ENCODE peak calls at places on chromosomes 6 and 20, in six cellular contexts. One of them, this sample, is unnamed.

GRCh38 chr6:80742481-80742880 is 636.0 kb downstream of the BCKDHB start:
- DNase-seq in IMR-90: peak
- DNase-seq in neuronal stem cell: no peak
- DNase-seq in H1: no peak
- DNase-seq in mesenchymal stem cell: peak
- DNase-seq in H9: no peak
- DNase-seq in this sample: no peak

GRCh38 chr6:19827247-19827646 is 9.9 kb upstream of the ID4 start:
- DNase-seq in IMR-90: no peak
- DNase-seq in neuronal stem cell: no peak
- DNase-seq in H1: no peak
- DNase-seq in mesenchymal stem cell: no peak
- DNase-seq in H9: no peak
- DNase-seq in this sample: no peak

GRCh38 chr6:12844284-12845223 is 128.0 kb downstream of the PHACTR1 start:
- DNase-seq in IMR-90: peak
- DNase-seq in neuronal stem cell: no peak
- DNase-seq in H1: no peak
- DNase-seq in mesenchymal stem cell: peak
- DNase-seq in H9: no peak
- DNase-seq in this sample: no peak

GRCh38 chr6:37170273-37171140 is 555 bp downstream of the PIM1 start:
- DNase-seq in IMR-90: peak
- DNase-seq in neuronal stem cell: peak
- DNase-seq in H1: no peak
- DNase-seq in mesenchymal stem cell: peak
- DNase-seq in H9: peak
- DNase-seq in this sample: peak

GRCh38 chr6:154488802-154489437 is 21.6 kb downstream of the CNKSR3 start:
- DNase-seq in IMR-90: peak
- DNase-seq in neuronal stem cell: no peak
- DNase-seq in H1: no peak
- DNase-seq in mesenchymal stem cell: no peak
- DNase-seq in H9: no peak
- DNase-seq in this sample: no peak

GRCh38 chr6:34305982-34306702 is 57.3 kb upstream of the SMIM29 start:
- DNase-seq in IMR-90: peak
- DNase-seq in neuronal stem cell: no peak
- DNase-seq in H1: no peak
- DNase-seq in mesenchymal stem cell: peak
- DNase-seq in H9: no peak
- DNase-seq in this sample: no peak

GRCh38 chr20:14879839-14880238 is 542.4 kb upstream of the FLRT3 start:
- DNase-seq in IMR-90: no peak
- DNase-seq in neuronal stem cell: no peak
- DNase-seq in H1: no peak
- DNase-seq in mesenchymal stem cell: no peak
- DNase-seq in H9: no peak
- DNase-seq in this sample: no peak

GRCh38 chr20:3858689-3859088 is 12.1 kb downstream of the MAVS start:
- DNase-seq in IMR-90: no peak
- DNase-seq in neuronal stem cell: no peak
- DNase-seq in H1: no peak
- DNase-seq in mesenchymal stem cell: no peak
- DNase-seq in H9: no peak
- DNase-seq in this sample: no peak

GRCh38 chr6:158962371-158962770 is 37.6 kb downstream of the RSPH3 start:
- DNase-seq in IMR-90: no peak
- DNase-seq in neuronal stem cell: no peak
- DNase-seq in H1: no peak
- DNase-seq in mesenchymal stem cell: no peak
- DNase-seq in H9: no peak
- DNase-seq in this sample: no peak

GRCh38 chr20:39083781-39084180 is 121.6 kb downstream of the DHX35 start:
- DNase-seq in IMR-90: no peak
- DNase-seq in neuronal stem cell: no peak
- DNase-seq in H1: no peak
- DNase-seq in mesenchymal stem cell: no peak
- DNase-seq in H9: no peak
- DNase-seq in this sample: no peak

GRCh38 chr20:6116763-6117162 is 6.1 kb downstream of the FERMT1 start:
- DNase-seq in IMR-90: no peak
- DNase-seq in neuronal stem cell: no peak
- DNase-seq in H1: no peak
- DNase-seq in mesenchymal stem cell: no peak
- DNase-seq in H9: no peak
- DNase-seq in this sample: no peak

GRCh38 chr6:91569071-91569470 is 982.2 kb upstream of the MAP3K7 start:
- DNase-seq in IMR-90: peak
- DNase-seq in neuronal stem cell: no peak
- DNase-seq in H1: no peak
- DNase-seq in mesenchymal stem cell: peak
- DNase-seq in H9: no peak
- DNase-seq in this sample: no peak

GRCh38 chr20:36051318-36052116 is 83.1 kb downstream of the CNBD2 start:
- DNase-seq in IMR-90: no peak
- DNase-seq in neuronal stem cell: no peak
- DNase-seq in H1: no peak
- DNase-seq in mesenchymal stem cell: no peak
- DNase-seq in H9: peak
- DNase-seq in this sample: no peak

GRCh38 chr6:34865107-34865506 is 22.7 kb downstream of the TAF11 start:
- DNase-seq in IMR-90: peak
- DNase-seq in neuronal stem cell: no peak
- DNase-seq in H1: no peak
- DNase-seq in mesenchymal stem cell: peak
- DNase-seq in H9: no peak
- DNase-seq in this sample: no peak

GRCh38 chr20:51044796-51045195 is 21.9 kb upstream of the KCNG1 start:
- DNase-seq in IMR-90: no peak
- DNase-seq in neuronal stem cell: no peak
- DNase-seq in H1: no peak
- DNase-seq in mesenchymal stem cell: no peak
- DNase-seq in H9: no peak
- DNase-seq in this sample: no peak

GRCh38 chr6:35668708-35669440 is 19.8 kb downstream of the FKBP5 start:
- DNase-seq in IMR-90: peak
- DNase-seq in neuronal stem cell: no peak
- DNase-seq in H1: no peak
- DNase-seq in mesenchymal stem cell: no peak
- DNase-seq in H9: no peak
- DNase-seq in this sample: no peak

GRCh38 chr20:57441510-57442154 is 50.4 kb downstream of the RBM38 start:
- DNase-seq in IMR-90: no peak
- DNase-seq in neuronal stem cell: no peak
- DNase-seq in H1: no peak
- DNase-seq in mesenchymal stem cell: no peak
- DNase-seq in H9: no peak
- DNase-seq in this sample: no peak

GRCh38 chr6:20564777-20565176 is 30.5 kb downstream of the CDKAL1 start:
- DNase-seq in IMR-90: peak
- DNase-seq in neuronal stem cell: no peak
- DNase-seq in H1: no peak
- DNase-seq in mesenchymal stem cell: no peak
- DNase-seq in H9: no peak
- DNase-seq in this sample: no peak

GRCh38 chr6:13681305-13682061 is 30.2 kb downstream of the RANBP9 start:
- DNase-seq in IMR-90: no peak
- DNase-seq in neuronal stem cell: no peak
- DNase-seq in H1: no peak
- DNase-seq in mesenchymal stem cell: no peak
- DNase-seq in H9: no peak
- DNase-seq in this sample: no peak

GRCh38 chr6:44359973-44360372 is 17.5 kb downstream of the SPATS1 start:
- DNase-seq in IMR-90: no peak
- DNase-seq in neuronal stem cell: no peak
- DNase-seq in H1: no peak
- DNase-seq in mesenchymal stem cell: no peak
- DNase-seq in H9: no peak
- DNase-seq in this sample: no peak

GRCh38 chr6:44353336-44353735 is 10.9 kb downstream of the SPATS1 start:
- DNase-seq in IMR-90: no peak
- DNase-seq in neuronal stem cell: no peak
- DNase-seq in H1: no peak
- DNase-seq in mesenchymal stem cell: no peak
- DNase-seq in H9: no peak
- DNase-seq in this sample: no peak

GRCh38 chr6:44352259-44352658 is 9.8 kb downstream of the SPATS1 start:
- DNase-seq in IMR-90: no peak
- DNase-seq in neuronal stem cell: no peak
- DNase-seq in H1: no peak
- DNase-seq in mesenchymal stem cell: no peak
- DNase-seq in H9: no peak
- DNase-seq in this sample: no peak

GRCh38 chr6:44356432-44356950 is 14.0 kb downstream of the SPATS1 start:
- DNase-seq in IMR-90: no peak
- DNase-seq in neuronal stem cell: no peak
- DNase-seq in H1: no peak
- DNase-seq in mesenchymal stem cell: no peak
- DNase-seq in H9: no peak
- DNase-seq in this sample: no peak

DNA sequence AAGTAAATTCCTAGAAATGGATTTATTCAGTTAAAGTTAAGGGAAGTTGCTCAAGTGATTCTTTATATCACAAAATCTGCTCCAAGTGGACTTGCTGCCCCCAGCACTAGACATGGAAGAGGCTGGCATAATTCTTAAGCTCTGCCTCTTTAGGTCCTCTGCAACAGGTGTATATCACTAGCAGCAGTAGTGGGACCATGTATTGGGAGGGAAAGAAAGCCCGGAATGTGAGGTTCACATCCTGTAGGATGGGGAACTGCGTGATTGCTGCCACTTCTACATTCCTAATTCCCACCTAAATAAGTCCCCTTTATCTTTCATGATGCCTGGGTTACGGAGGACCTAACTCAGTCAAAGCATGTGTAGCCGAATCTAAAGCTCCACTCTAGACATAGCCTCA is 13.2 kb downstream of the SPATS1 start:
- DNase-seq in IMR-90: no peak
- DNase-seq in neuronal stem cell: no peak
- DNase-seq in H1: no peak
- DNase-seq in mesenchymal stem cell: no peak
- DNase-seq in H9: no peak
- DNase-seq in this sample: no peak
- H3K14ac ChIP-seq in IMR-90: no peak
- H3K14ac ChIP-seq in neuronal stem cell: no peak
- H3K14ac ChIP-seq in H1: no peak
- H3K14ac ChIP-seq in mesenchymal stem cell: no peak
- H3K14ac ChIP-seq in H9: no peak
- H3K14ac ChIP-seq in this sample: no peak

GRCh38 chr6:26124550-26125014 is 37.4 kb downstream of the HFE start:
- DNase-seq in IMR-90: no peak
- DNase-seq in neuronal stem cell: no peak
- DNase-seq in H1: no peak
- DNase-seq in mesenchymal stem cell: no peak
- DNase-seq in H9: no peak
- DNase-seq in this sample: no peak

GRCh38 chr6:26128013-26128771 is 41.0 kb downstream of the HFE start:
- DNase-seq in IMR-90: no peak
- DNase-seq in neuronal stem cell: no peak
- DNase-seq in H1: no peak
- DNase-seq in mesenchymal stem cell: no peak
- DNase-seq in H9: no peak
- DNase-seq in this sample: peak

GRCh38 chr6:26123675-26124549 is 36.7 kb downstream of the HFE start:
- DNase-seq in IMR-90: peak
- DNase-seq in neuronal stem cell: peak
- DNase-seq in H1: peak
- DNase-seq in mesenchymal stem cell: peak
- DNase-seq in H9: peak
- DNase-seq in this sample: peak

GRCh38 chr6:26125015-26125690 is 37.9 kb downstream of the HFE start:
- DNase-seq in IMR-90: no peak
- DNase-seq in neuronal stem cell: no peak
- DNase-seq in H1: no peak
- DNase-seq in mesenchymal stem cell: peak
- DNase-seq in H9: no peak
- DNase-seq in this sample: peak

GRCh38 chr6:26126394-26127221 is 39.4 kb downstream of the HFE start:
- DNase-seq in IMR-90: peak
- DNase-seq in neuronal stem cell: no peak
- DNase-seq in H1: no peak
- DNase-seq in mesenchymal stem cell: no peak
- DNase-seq in H9: no peak
- DNase-seq in this sample: peak
- H2AFZ ChIP-seq in IMR-90: no peak
- H2AFZ ChIP-seq in neuronal stem cell: peak
- H2AFZ ChIP-seq in H1: no peak
- H2AFZ ChIP-seq in mesenchymal stem cell: no peak
- H2AFZ ChIP-seq in H9: no peak
- H2AFZ ChIP-seq in this sample: peak

GRCh38 chr20:8616792-8617191 is 452.1 kb upstream of the PLCB4 start:
- DNase-seq in IMR-90: peak
- DNase-seq in neuronal stem cell: no peak
- DNase-seq in H1: no peak
- DNase-seq in mesenchymal stem cell: peak
- DNase-seq in H9: no peak
- DNase-seq in this sample: no peak
- H2AK5ac ChIP-seq in IMR-90: no peak
- H2AK5ac ChIP-seq in neuronal stem cell: no peak
- H2AK5ac ChIP-seq in H1: no peak
- H2AK5ac ChIP-seq in mesenchymal stem cell: no peak
- H2AK5ac ChIP-seq in H9: no peak
- H2AK5ac ChIP-seq in this sample: no peak

GRCh38 chr6:51568771-51569170 is 518.6 kb downstream of the PKHD1 start:
- DNase-seq in IMR-90: no peak
- DNase-seq in neuronal stem cell: no peak
- DNase-seq in H1: no peak
- DNase-seq in mesenchymal stem cell: no peak
- DNase-seq in H9: no peak
- DNase-seq in this sample: peak
- H3K14ac ChIP-seq in IMR-90: no peak
- H3K14ac ChIP-seq in neuronal stem cell: no peak
- H3K14ac ChIP-seq in H1: no peak
- H3K14ac ChIP-seq in mesenchymal stem cell: no peak
- H3K14ac ChIP-seq in H9: no peak
- H3K14ac ChIP-seq in this sample: no peak

GRCh38 chr6:134034951-134035822 is 17.2 kb downstream of the SLC2A12 start:
- DNase-seq in IMR-90: no peak
- DNase-seq in neuronal stem cell: no peak
- DNase-seq in H1: no peak
- DNase-seq in mesenchymal stem cell: no peak
- DNase-seq in H9: no peak
- DNase-seq in this sample: no peak
- H2AFZ ChIP-seq in IMR-90: no peak
- H2AFZ ChIP-seq in neuronal stem cell: no peak
- H2AFZ ChIP-seq in H1: no peak
- H2AFZ ChIP-seq in mesenchymal stem cell: no peak
- H2AFZ ChIP-seq in H9: no peak
- H2AFZ ChIP-seq in this sample: no peak

GRCh38 chr20:32110173-32110704 is 725 bp downstream of the TM9SF4 start:
- DNase-seq in IMR-90: no peak
- DNase-seq in neuronal stem cell: no peak
- DNase-seq in H1: no peak
- DNase-seq in mesenchymal stem cell: no peak
- DNase-seq in H9: no peak
- DNase-seq in this sample: no peak
- H2AK5ac ChIP-seq in IMR-90: peak
- H2AK5ac ChIP-seq in neuronal stem cell: no peak
- H2AK5ac ChIP-seq in H1: no peak
- H2AK5ac ChIP-seq in mesenchymal stem cell: peak
- H2AK5ac ChIP-seq in H9: no peak
- H2AK5ac ChIP-seq in this sample: peak

GRCh38 chr20:44123251-44123650 is 63.7 kb downstream of the JPH2 start:
- DNase-seq in IMR-90: no peak
- DNase-seq in neuronal stem cell: no peak
- DNase-seq in H1: no peak
- DNase-seq in mesenchymal stem cell: no peak
- DNase-seq in H9: no peak
- DNase-seq in this sample: no peak
- H3K14ac ChIP-seq in IMR-90: no peak
- H3K14ac ChIP-seq in neuronal stem cell: no peak
- H3K14ac ChIP-seq in H1: no peak
- H3K14ac ChIP-seq in mesenchymal stem cell: no peak
- H3K14ac ChIP-seq in H9: no peak
- H3K14ac ChIP-seq in this sample: no peak

This sample was measured in trophoblast cell.